ENCODE peak calls at places on chromosomes 11 and 22, in six cellular contexts. N, P, G, K, R and J are unnamed samples.

GRCh38 chr11:6268811-6269210 is 9.2 kb downstream of the CCKBR start:
- DNase-seq in N (no peak), P (no peak), G (no peak), K (no peak), R (no peak), J (no peak)

GRCh38 chr11:3137486-3138177 is 27.5 kb downstream of the OSBPL5 start:
- DNase-seq in N (no peak), P (no peak), G (no peak), K (no peak), R (no peak), J (no peak)

GRCh38 chr22:27851974-27852713 is 50.6 kb upstream of the MN1 start:
- DNase-seq in N (no peak), P (no peak), G (no peak), K (no peak), R (no peak), J (no peak)

GRCh38 chr11:103619480-103619879 is 417.0 kb upstream of the DDI1 start:
- DNase-seq in N (no peak), P (no peak), G (peak), K (no peak), R (no peak), J (no peak)

GRCh38 chr11:130308925-130309324 is 5.8 kb downstream of the ZBTB44 start:
- DNase-seq in N (no peak), P (no peak), G (no peak), K (no peak), R (no peak), J (no peak)

GRCh38 chr11:2290351-2290841 is 11.3 kb downstream of the C11orf21 start:
- DNase-seq in N (no peak), P (no peak), G (peak), K (no peak), R (no peak), J (peak)

GRCh38 chr11:32487270-32487669 is 51.9 kb upstream of the WT1 start:
- DNase-seq in N (peak), P (no peak), G (no peak), K (no peak), R (no peak), J (no peak)

GRCh38 chr22:27284314-27284713 is 517.2 kb downstream of the MN1 start:
- DNase-seq in N (no peak), P (no peak), G (no peak), K (no peak), R (no peak), J (no peak)

GRCh38 chr11:74685905-74686304 is 45.3 kb downstream of the CHRDL2 start:
- DNase-seq in N (no peak), P (no peak), G (no peak), K (no peak), R (no peak), J (no peak)

GRCh38 chr11:66294626-66295620 is 3.2 kb downstream of the TMEM151A start:
- DNase-seq in N (no peak), P (no peak), G (no peak), K (no peak), R (no peak), J (no peak)

GRCh38 chr11:63838150-63838681 is 694 bp upstream of the MARK2 start:
- DNase-seq in N (no peak), P (no peak), G (no peak), K (no peak), R (no peak), J (peak)

GRCh38 chr11:842370-843002 is at the start of the genes POLR2L and TSPAN4:
- DNase-seq in N (peak), P (no peak), G (peak), K (peak), R (peak), J (peak)

GRCh38 chr11:47104337-47104950 is 72.2 kb downstream of the ARFGAP2 start:
- DNase-seq in N (peak), P (no peak), G (no peak), K (peak), R (no peak), J (no peak)

GRCh38 chr11:120940297-120940847 is 83.5 kb upstream of the TBCEL start:
- DNase-seq in N (no peak), P (no peak), G (no peak), K (no peak), R (no peak), J (no peak)

GRCh38 chr11:94325681-94326080 is 21.3 kb downstream of the IZUMO1R start:
- DNase-seq in N (peak), P (no peak), G (no peak), K (no peak), R (no peak), J (no peak)

GRCh38 chr11:810040-810567 is 337 bp downstream of the RPLP2 start:
- DNase-seq in N (no peak), P (no peak), G (no peak), K (no peak), R (no peak), J (peak)

GRCh38 chr22:27719535-27720227 is 81.9 kb downstream of the MN1 start:
- DNase-seq in N (peak), P (no peak), G (no peak), K (peak), R (no peak), J (no peak)

GRCh38 chr11:10351435-10351767 is 46.5 kb downstream of the ADM start:
- DNase-seq in N (no peak), P (no peak), G (no peak), K (no peak), R (no peak), J (no peak)

GRCh38 chr11:59625703-59626102 is 10.1 kb upstream of the OSBP start:
- DNase-seq in N (no peak), P (no peak), G (no peak), K (no peak), R (no peak), J (no peak)

GRCh38 chr11:35815556-35816315 is 128.1 kb upstream of the LDLRAD3 start:
- DNase-seq in N (no peak), P (peak), G (no peak), K (peak), R (no peak), J (no peak)

GRCh38 chr22:43473441-43473840 is 61.6 kb downstream of the MPPED1 start:
- DNase-seq in N (no peak), P (no peak), G (no peak), K (no peak), R (no peak), J (no peak)

GRCh38 chr11:45104006-45104789 is 42.2 kb upstream of the PRDM11 start:
- DNase-seq in N (no peak), P (no peak), G (no peak), K (no peak), R (no peak), J (no peak)

GRCh38 chr11:86955674-86956522 is 703 bp upstream of the FZD4 start:
- DNase-seq in N (peak), P (no peak), G (peak), K (peak), R (peak), J (peak)

GRCh38 chr11:115984228-115984627 is 480.0 kb upstream of the CADM1 start:
- DNase-seq in N (no peak), P (no peak), G (no peak), K (no peak), R (no peak), J (no peak)

GRCh38 chr11:22466809-22467208 is 128.6 kb downstream of the SLC17A6 start:
- DNase-seq in N (no peak), P (no peak), G (no peak), K (peak), R (no peak), J (no peak)

GRCh38 chr11:8838248-8838647 is 72.7 kb upstream of the AKIP1 start:
- DNase-seq in N (no peak), P (no peak), G (no peak), K (peak), R (no peak), J (no peak)

GRCh38 chr11:11078344-11078743 is 220.5 kb upstream of the ZBED5 start:
- DNase-seq in N (peak), P (no peak), G (no peak), K (peak), R (no peak), J (no peak)

GRCh38 chr11:111573821-111574249 is 28.4 kb upstream of the SIK2 start:
- DNase-seq in N (no peak), P (no peak), G (no peak), K (peak), R (no peak), J (no peak)

GRCh38 chr22:46069518-46070214 is 80.7 kb upstream of the PPARA start:
- DNase-seq in N (no peak), P (no peak), G (peak), K (peak), R (peak), J (peak)

GRCh38 chr11:119147604-119148333 is 1.1 kb upstream of the ABCG4 start:
- DNase-seq in N (peak), P (no peak), G (no peak), K (no peak), R (no peak), J (no peak)